ENCODE peak calls at places on chromosomes 7 and 10, in nine cellular contexts. L, S, F, U, N, A, G, J and B are unnamed samples.

GRCh38 chr10:78756604-78757442 is 311.9 kb upstream of the ZMIZ1 start:
- DNase-seq in L (peak; percentile 82), S (peak; percentile 96), F (peak; percentile 92), U (peak; percentile 24), N (peak; percentile 94), A (peak; percentile 52), G (no peak), J (peak; percentile 70), B (peak; percentile 89)

GRCh38 chr10:61456095-61456789 is 3.1 kb upstream of the TMEM26 start:
- DNase-seq in L (no peak), S (peak; percentile 55), F (no peak), U (no peak), N (no peak), A (no peak), G (no peak), J (no peak), B (no peak)

GRCh38 chr7:674454-675410 is 51.8 kb upstream of the DNAAF5 start:
- DNase-seq in L (no peak), S (no peak), F (no peak), U (no peak), N (no peak), A (no peak), G (no peak), J (no peak), B (no peak)

GRCh38 chr7:28708458-28708951 is 249.6 kb downstream of the TRIL start:
- DNase-seq in L (no peak), S (no peak), F (no peak), U (no peak), N (no peak), A (no peak), G (peak; percentile 35), J (no peak), B (no peak)

GRCh38 chr7:30921951-30922401 is 10.3 kb downstream of the AQP1 start:
- DNase-seq in L (peak; percentile 65), S (no peak), F (peak; percentile 46), U (peak; percentile 9), N (no peak), A (no peak), G (peak; percentile 4), J (peak; percentile 38), B (no peak)

GRCh38 chr10:79595510-79595909 is 15.2 kb upstream of the SFTPA1 start:
- DNase-seq in L (no peak), S (no peak), F (no peak), U (no peak), N (no peak), A (no peak), G (no peak), J (no peak), B (no peak)

GRCh38 chr10:1661861-1662260 is 75.5 kb downstream of the ADARB2 start:
- DNase-seq in L (no peak), S (no peak), F (no peak), U (no peak), N (no peak), A (no peak), G (no peak), J (peak; percentile 11), B (no peak)

GRCh38 chr7:149562602-149563001 is 65.0 kb upstream of the ZNF746 start:
- DNase-seq in L (no peak), S (peak; percentile 79), F (no peak), U (no peak), N (no peak), A (no peak), G (no peak), J (no peak), B (no peak)

GRCh38 chr7:92547579-92547978 is 19.0 kb downstream of the RBM48 start:
- DNase-seq in L (no peak), S (no peak), F (no peak), U (no peak), N (no peak), A (no peak), G (no peak), J (no peak), B (no peak)

GRCh38 chr7:47302560-47302959 is 279.4 kb downstream of the TNS3 start:
- DNase-seq in L (no peak), S (no peak), F (no peak), U (no peak), N (no peak), A (no peak), G (no peak), J (no peak), B (no peak)

GRCh38 chr7:73701357-73701995 is 18.0 kb downstream of the STX1A start:
- DNase-seq in L (no peak), S (peak; percentile 72), F (no peak), U (no peak), N (no peak), A (peak; percentile 73), G (peak; percentile 87), J (peak; percentile 94), B (peak; percentile 48)

GRCh38 chr10:14366760-14367159 is 36.0 kb upstream of the FRMD4A start:
- DNase-seq in L (no peak), S (no peak), F (no peak), U (no peak), N (no peak), A (no peak), G (no peak), J (no peak), B (no peak)

GRCh38 chr10:114855776-114856543 is 34.4 kb downstream of the FHIP2A start:
- DNase-seq in L (no peak), S (peak; percentile 62), F (no peak), U (no peak), N (no peak), A (no peak), G (no peak), J (no peak), B (no peak)

GRCh38 chr10:127162841-127163240 is 33.5 kb downstream of the INSYN2A start:
- DNase-seq in L (no peak), S (no peak), F (no peak), U (no peak), N (no peak), A (no peak), G (no peak), J (no peak), B (no peak)

GRCh38 chr10:21495002-21495685 is 30.3 kb downstream of the SKIDA1 start:
- DNase-seq in L (no peak), S (no peak), F (no peak), U (no peak), N (no peak), A (peak; percentile 15), G (no peak), J (peak; percentile 62), B (no peak)

GRCh38 chr7:25565949-25566348 is 337.7 kb upstream of the NPVF start:
- DNase-seq in L (no peak), S (peak; percentile 88), F (peak; percentile 70), U (peak; percentile 49), N (peak; percentile 45), A (peak; percentile 63), G (peak; percentile 49), J (peak; percentile 86), B (peak; percentile 70)

GRCh38 chr7:48130658-48131108 is 40.6 kb upstream of the ABCA13 start:
- DNase-seq in L (no peak), S (peak; percentile 19), F (no peak), U (no peak), N (no peak), A (no peak), G (no peak), J (no peak), B (no peak)

GRCh38 chr7:26684447-26684846 is 179.9 kb downstream of the SKAP2 start:
- DNase-seq in L (no peak), S (no peak), F (no peak), U (no peak), N (no peak), A (no peak), G (no peak), J (no peak), B (no peak)

GRCh38 chr10:76973515-76974289 is 663.9 kb downstream of the KCNMA1 start:
- DNase-seq in L (no peak), S (no peak), F (no peak), U (no peak), N (peak; percentile 87), A (no peak), G (no peak), J (no peak), B (no peak)

GRCh38 chr7:48041665-48041995 is 6.3 kb downstream of the C7orf57 start:
- DNase-seq in L (no peak), S (peak; percentile 43), F (no peak), U (no peak), N (no peak), A (no peak), G (no peak), J (no peak), B (no peak)

GRCh38 chr7:120966961-120967360 is 16.4 kb downstream of the ING3 start:
- DNase-seq in L (no peak), S (no peak), F (no peak), U (no peak), N (no peak), A (no peak), G (no peak), J (no peak), B (no peak)

GRCh38 chr7:74101061-74101681 is 17.6 kb downstream of the LIMK1 start:
- DNase-seq in L (no peak), S (peak; percentile 28), F (no peak), U (no peak), N (no peak), A (no peak), G (no peak), J (no peak), B (no peak)

GRCh38 chr10:17820943-17821342 is 11.8 kb downstream of the MRC1 start:
- DNase-seq in L (no peak), S (no peak), F (no peak), U (no peak), N (no peak), A (no peak), G (no peak), J (no peak), B (no peak)

GRCh38 chr10:46104071-46104585 is 58.1 kb upstream of the MSMB start:
- DNase-seq in L (no peak), S (no peak), F (no peak), U (no peak), N (no peak), A (no peak), G (no peak), J (no peak), B (no peak)
- TF ChIP-seq CTCF in L (no peak), S (no peak), F (no peak), U (no peak), N (no peak), A (no peak), G (no peak), J (no peak), B (no peak)

GRCh38 chr10:112230325-112230988 is 46.9 kb upstream of the GPAM start:
- DNase-seq in L (no peak), S (peak; percentile 44), F (no peak), U (no peak), N (no peak), A (no peak), G (no peak), J (no peak), B (no peak)
- TF ChIP-seq CTCF in L (no peak), S (no peak), F (no peak), U (no peak), N (no peak), A (no peak), G (no peak), J (no peak), B (no peak)

GRCh38 chr10:92656266-92656961 is 33.3 kb upstream of the HHEX start:
- DNase-seq in L (no peak), S (no peak), F (no peak), U (no peak), N (no peak), A (no peak), G (no peak), J (no peak), B (no peak)
- TF ChIP-seq CTCF in L (no peak), S (no peak), F (no peak), U (no peak), N (no peak), A (no peak), G (no peak), J (no peak), B (no peak)

GRCh38 chr10:25696013-25696708 is 237.9 kb upstream of the MYO3A start:
- DNase-seq in L (no peak), S (no peak), F (no peak), U (no peak), N (no peak), A (no peak), G (peak; percentile 15), J (peak; percentile 71), B (no peak)
- TF ChIP-seq CTCF in L (no peak), S (peak; percentile 23), F (no peak), U (no peak), N (no peak), A (no peak), G (no peak), J (peak; percentile 62), B (no peak)